ENCODE peak calls at places on chromosomes 1 and 21, in eight cellular contexts. V, L, N, J, X, D, Q and M are unnamed samples.

GRCh38 chr1:54476231-54477109 is 70.3 kb upstream of the SSBP3 start:
- DNase-seq in L (no peak), N (no peak), D (no peak), X (no peak), Q (no peak), J (no peak), V (no peak), M (no peak)

GRCh38 chr1:220511785-220512184 is 16.2 kb upstream of the MARK1 start:
- DNase-seq in D (no peak), L (no peak), X (no peak), N (no peak), V (no peak), Q (no peak), J (no peak), M (no peak)

GRCh38 chr21:42233067-42233981 is 14.4 kb downstream of the ABCG1 start:
- DNase-seq in V (peak; percentile 97), N (peak; percentile 60), Q (no peak), X (peak; percentile 93), L (peak; percentile 44), D (peak; percentile 16), J (peak; percentile 90), M (peak; percentile 72)

GRCh38 chr1:68291763-68292384 is 59.6 kb upstream of the WLS start:
- DNase-seq in X (no peak), V (no peak), J (no peak), L (no peak), D (peak; percentile 41), Q (no peak), N (no peak), M (no peak)

GRCh38 chr1:160357286-160358002 is 9.4 kb upstream of the NHLH1 start:
- DNase-seq in N (no peak), V (no peak), Q (no peak), L (no peak), X (no peak), D (peak; percentile 37), J (no peak), M (no peak)

GRCh38 chr1:180270767-180271639 is 40.9 kb downstream of the LHX4 start:
- DNase-seq in V (no peak), X (no peak), Q (no peak), L (no peak), J (no peak), N (no peak), D (peak; percentile 63), M (peak; percentile 81)

GRCh38 chr1:46635205-46635604 is 18.6 kb upstream of the MOB3C start:
- DNase-seq in N (no peak), L (no peak), Q (no peak), J (no peak), V (no peak), D (no peak), X (no peak), M (no peak)

GRCh38 chr1:59062743-59063142 is 234.2 kb upstream of the FGGY start:
- DNase-seq in J (no peak), L (no peak), N (no peak), Q (no peak), V (no peak), X (no peak), D (peak; percentile 90), M (no peak)

GRCh38 chr1:10706514-10706913 is 89.9 kb downstream of the CASZ1 start:
- DNase-seq in X (no peak), L (no peak), D (no peak), J (no peak), Q (no peak), N (no peak), V (no peak), M (no peak)

GRCh38 chr1:11927866-11928592 is 1.8 kb upstream of the KIAA2013 start:
- DNase-seq in J (no peak), L (no peak), V (no peak), N (no peak), X (no peak), D (no peak), Q (no peak), M (no peak)

GRCh38 chr1:222043444-222044292 is 301.8 kb upstream of the DUSP10 start:
- DNase-seq in X (no peak), J (no peak), D (peak; percentile 97), L (no peak), V (no peak), Q (no peak), N (no peak), M (no peak)

GRCh38 chr1:214287884-214288283 is 6.9 kb downstream of the SMYD2 start:
- DNase-seq in Q (no peak), V (no peak), X (no peak), D (no peak), J (no peak), L (no peak), N (no peak), M (no peak)

GRCh38 chr1:152042030-152042429 is 5.2 kb upstream of the S100A11 start:
- DNase-seq in X (no peak), L (no peak), D (no peak), Q (no peak), N (no peak), J (no peak), V (no peak), M (no peak)

GRCh38 chr1:187762109-187762508 is 933.4 kb downstream of the PLA2G4A start:
- DNase-seq in Q (no peak), N (no peak), V (no peak), J (no peak), D (no peak), L (no peak), X (no peak), M (no peak)

GRCh38 chr1:2375246-2375922 is 16.0 kb downstream of the MORN1 start:
- DNase-seq in J (no peak), V (no peak), D (no peak), Q (no peak), X (peak; percentile 28), N (no peak), L (no peak), M (no peak)

GRCh38 chr1:171344473-171344820 is 30.5 kb downstream of the FMO4 start:
- DNase-seq in N (no peak), X (no peak), Q (no peak), J (no peak), D (peak; percentile 76), V (no peak), L (no peak), M (no peak)

GRCh38 chr1:171346866-171347265 is 32.9 kb downstream of the FMO4 start:
- DNase-seq in V (no peak), Q (no peak), X (no peak), L (no peak), D (peak; percentile 62), N (no peak), J (no peak), M (no peak)

GRCh38 chr1:171350579-171350978 is 36.6 kb downstream of the FMO4 start:
- DNase-seq in N (no peak), D (no peak), V (no peak), Q (no peak), X (no peak), J (no peak), L (no peak), M (no peak)

GRCh38 chr1:171343727-171344472 is 29.9 kb downstream of the FMO4 start:
- DNase-seq in V (no peak), N (no peak), D (peak; percentile 14), Q (no peak), X (no peak), J (no peak), L (no peak), M (peak; percentile 66)

GRCh38 chr1:171345536-171345935 is 31.6 kb downstream of the FMO4 start:
- DNase-seq in V (no peak), N (no peak), L (no peak), D (peak; percentile 46), J (no peak), X (no peak), Q (no peak), M (no peak)
- H3K4me3 ChIP-seq in V (no peak overlapping the region), N (no peak overlapping the region), L (no peak overlapping the region), D (no peak overlapping the region), J (no peak overlapping the region), X (no peak overlapping the region), Q (no peak overlapping the region), M (no peak overlapping the region)

DNA sequence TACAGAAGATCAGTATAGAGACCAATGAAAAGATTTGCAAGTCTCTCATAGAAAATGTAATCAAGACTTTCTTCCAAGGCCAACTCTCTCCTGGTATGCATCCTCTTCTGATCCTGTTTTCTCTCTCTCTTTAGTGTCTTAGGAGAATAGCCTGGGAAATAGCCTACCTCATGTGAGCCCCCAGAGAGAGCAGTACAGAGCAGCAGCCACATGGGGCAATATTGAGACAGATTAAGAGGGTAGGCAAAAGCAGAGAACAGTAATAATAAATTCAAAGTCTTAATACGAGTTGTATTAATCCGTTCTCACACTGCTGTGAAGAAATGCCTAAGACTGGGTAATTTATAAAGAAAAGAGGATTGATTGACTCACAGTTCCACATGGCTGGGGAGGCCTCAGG is 61.4 kb downstream of the RNASEL start:
- DNase-seq in N (no peak), J (no peak), X (no peak), D (peak; percentile 3), V (no peak), L (no peak), Q (no peak), M (no peak)
- TF ChIP-seq CTCF in N (no peak), J (no peak), X (no peak), D (peak; percentile 14), V (peak; percentile 60), L (no peak), Q (no peak), M (no peak)

GRCh38 chr21:32682696-32683474 is 44.9 kb downstream of the SYNJ1 start:
- DNase-seq in D (no peak), L (no peak), Q (no peak), J (no peak), V (no peak), X (no peak), N (no peak), M (no peak)
- H3K4me3 ChIP-seq in D (no peak overlapping the region), L (peak overlapping the region; percentile 4), Q (no peak overlapping the region), J (no peak overlapping the region), V (no peak overlapping the region), X (no peak overlapping the region), N (no peak overlapping the region), M (peak overlapping the region; percentile 3)

GRCh38 chr21:18164933-18165332 is 79.7 kb upstream of the CHODL start:
- DNase-seq in J (peak; percentile 9), V (no peak), Q (no peak), L (no peak), D (no peak), X (no peak), N (no peak), M (no peak)
- TF ChIP-seq CTCF in J (no peak), V (peak; percentile 31), Q (no peak), L (no peak), D (no peak), X (no peak), N (no peak), M (no peak)